ENCODE peak calls at places on chromosomes 11 and 22, in six cellular contexts. X, K, W, S, C and T are unnamed samples.

GRCh38 chr11:94746721-94747120 is 21.4 kb upstream of the AMOTL1 start:
- DNase-seq in S (no peak), C (no peak), W (no peak), X (no peak), K (no peak), T (no peak)

GRCh38 chr22:28570697-28571373 is 108.8 kb downstream of the TTC28 start:
- DNase-seq in S (no peak), K (no peak), C (no peak), W (no peak), X (no peak), T (no peak)

GRCh38 chr22:48883211-48883960 is 944.3 kb downstream of the BRD1 start:
- DNase-seq in C (no peak), X (no peak), W (peak), S (no peak), K (no peak), T (no peak)

GRCh38 chr11:75350743-75351540 is 519 bp downstream of the ARRB1 start:
- DNase-seq in X (peak), K (peak), W (no peak), C (no peak), S (peak), T (no peak)

GRCh38 chr11:27933992-27934829 is 173.7 kb downstream of the KIF18A start:
- DNase-seq in K (no peak), X (peak), S (no peak), W (no peak), C (no peak), T (peak)

GRCh38 chr11:122108192-122108799 is 7.7 kb downstream of the BLID start:
- DNase-seq in C (no peak), S (no peak), K (no peak), W (no peak), X (no peak), T (no peak)

GRCh38 chr11:75425422-75425821 is 7.6 kb downstream of the KLHL35 start:
- DNase-seq in K (no peak), S (no peak), X (peak), W (no peak), C (no peak), T (no peak)

GRCh38 chr11:110797453-110797852 is 85.2 kb upstream of the ARHGAP20 start:
- DNase-seq in K (no peak), X (no peak), S (no peak), C (no peak), W (no peak), T (no peak)

GRCh38 chr11:62430350-62430749 is 11.5 kb downstream of the SCGB1A1 start:
- DNase-seq in K (no peak), S (no peak), W (no peak), C (no peak), X (no peak), T (no peak)

GRCh38 chr11:279040-279965 is 1.1 kb downstream of the NLRP6 start:
- DNase-seq in K (no peak), C (no peak), S (no peak), X (no peak), W (peak), T (no peak)

GRCh38 chr11:91960770-91961169 is 263.8 kb upstream of the FAT3 start:
- DNase-seq in C (no peak), S (no peak), K (no peak), W (no peak), X (no peak), T (no peak)

GRCh38 chr22:31055322-31056159 is 25.6 kb upstream of the SMTN start:
- DNase-seq in S (no peak), C (peak), K (peak), W (peak), X (peak), T (peak)

GRCh38 chr11:67404515-67405195 is 772 bp downstream of the TBC1D10C start:
- DNase-seq in C (no peak), K (no peak), X (no peak), W (no peak), S (no peak), T (no peak)

GRCh38 chr22:27443315-27443714 is 358.2 kb downstream of the MN1 start:
- DNase-seq in C (no peak), W (no peak), K (no peak), S (no peak), X (no peak), T (no peak)

GRCh38 chr11:11884774-11885481 is 43.2 kb downstream of the USP47 start:
- DNase-seq in S (no peak), W (no peak), C (no peak), K (no peak), X (no peak), T (no peak)

GRCh38 chr11:94588366-94588952 is 21.3 kb downstream of the PIWIL4 start:
- DNase-seq in W (no peak), C (no peak), X (no peak), K (no peak), S (no peak), T (no peak)

GRCh38 chr11:2442554-2442953 is 1.8 kb downstream of the TRPM5 start:
- DNase-seq in K (no peak), W (no peak), C (no peak), X (no peak), S (no peak), T (no peak)

GRCh38 chr22:41857160-41857859 is 24.4 kb downstream of the SREBF2 start:
- DNase-seq in S (peak), K (peak), C (peak), X (no peak), W (no peak), T (no peak)

GRCh38 chr22:38038426-38038825 is 18.8 kb upstream of the PICK1 start:
- DNase-seq in X (no peak), W (no peak), S (no peak), K (no peak), C (no peak), T (no peak)

GRCh38 chr11:114082415-114082748 is 22.9 kb downstream of the ZBTB16 start:
- DNase-seq in X (no peak), S (no peak), C (no peak), W (no peak), K (no peak), T (no peak)